ENCODE peak calls at places on chromosomes 5 and 9, in nine cellular contexts. Y is Peyer's patch, O is endodermal cell, B is tibial nerve, L is heart left ventricle, S is SJCRH30, E is right cardiac atrium, W is adipocyte, C is OCI-LY7. G is an unnamed sample.
A peak's percentile ranks its signal among the peaks of the same experiment; 100 is the strongest.

GRCh38 chr5:142881727-142882126 is 111.5 kb downstream of the ARHGAP26 start:
- DNase-seq in Y (no peak), O (no peak), B (no peak), L (no peak), S (no peak), E (no peak), W (no peak), C (no peak), G (no peak)

GRCh38 chr9:86406366-86406765 is 52.2 kb upstream of the TUT7 start:
- DNase-seq in Y (no peak), O (no peak), B (no peak), L (no peak), S (no peak), E (no peak), W (peak; percentile 83), C (no peak), G (no peak)

GRCh38 chr9:121009657-121010056 is 40.4 kb downstream of the C5 start:
- DNase-seq in Y (no peak), O (no peak), B (no peak), L (no peak), S (no peak), E (no peak), W (no peak), C (no peak), G (no peak)

GRCh38 chr5:54632131-54632551 is 114.6 kb downstream of the SNX18 start:
- DNase-seq in Y (no peak), O (no peak), B (no peak), L (no peak), S (no peak), E (peak; percentile 72), W (no peak), C (no peak), G (no peak)

GRCh38 chr5:145540375-145540774 is 294.8 kb downstream of the PRELID2 start:
- DNase-seq in Y (no peak), O (no peak), B (no peak), L (no peak), S (no peak), E (no peak), W (no peak), C (no peak), G (no peak)

GRCh38 chr5:116488334-116488733 is 86.3 kb downstream of the SEMA6A start:
- DNase-seq in Y (no peak), O (peak; percentile 12), B (no peak), L (no peak), S (no peak), E (no peak), W (no peak), C (no peak), G (no peak)

GRCh38 chr9:81787747-81788632 is 98.6 kb upstream of the TLE1 start:
- DNase-seq in Y (no peak), O (no peak), B (peak; percentile 7), L (no peak), S (peak; percentile 29), E (no peak), W (peak; percentile 92), C (no peak), G (no peak)

GRCh38 chr5:93381057-93381456 is 200.0 kb downstream of the NR2F1-AS1 start:
- DNase-seq in Y (no peak), O (no peak), B (no peak), L (no peak), S (no peak), E (no peak), W (no peak), C (no peak), G (no peak)

GRCh38 chr5:79318935-79319614 is 83.1 kb downstream of the JMY start:
- DNase-seq in Y (no peak), O (no peak), B (no peak), L (no peak), S (peak; percentile 73), E (no peak), W (peak; percentile 76), C (no peak), G (no peak)

GRCh38 chr9:80507611-80508010 is 935.8 kb downstream of the TLE4 start:
- DNase-seq in Y (no peak), O (no peak), B (no peak), L (no peak), S (no peak), E (no peak), W (no peak), C (no peak), G (no peak)

GRCh38 chr5:133404724-133405123 is 207.6 kb downstream of the FSTL4 start:
- DNase-seq in Y (no peak), O (peak; percentile 70), B (no peak), L (no peak), S (no peak), E (no peak), W (no peak), C (no peak), G (no peak)

GRCh38 chr5:94082405-94082804 is 341.0 kb upstream of the POU5F2 start:
- DNase-seq in Y (no peak), O (no peak), B (no peak), L (no peak), S (no peak), E (no peak), W (no peak), C (no peak), G (no peak)

GRCh38 chr5:108379722-108380530 is 2.0 kb downstream of the FBXL17 start:
- DNase-seq in Y (no peak), O (no peak), B (no peak), L (no peak), S (peak; percentile 45), E (no peak), W (peak; percentile 24), C (peak; percentile 21), G (no peak)

GRCh38 chr5:1736889-1737711 is 62.5 kb downstream of the MRPL36 start:
- DNase-seq in Y (no peak), O (peak; percentile 54), B (no peak), L (peak; percentile 20), S (no peak), E (no peak), W (no peak), C (no peak), G (no peak)

GRCh38 chr9:34505370-34506120 is 17.2 kb downstream of the ENHO start:
- DNase-seq in Y (no peak), O (no peak), B (no peak), L (no peak), S (no peak), E (no peak), W (no peak), C (no peak), G (no peak)

GRCh38 chr9:107345327-107345726 is 62.2 kb downstream of the RAD23B start:
- DNase-seq in Y (no peak), O (peak; percentile 31), B (no peak), L (peak; percentile 51), S (no peak), E (no peak), W (no peak), C (no peak), G (no peak)
- H3K4me3 ChIP-seq in Y (no peak overlapping the region), O (no peak overlapping the region), B (no peak overlapping the region), L (no peak overlapping the region), S (no peak overlapping the region), E (no peak overlapping the region), W (no peak overlapping the region), C (no peak overlapping the region), G (no peak overlapping the region)

DNA sequence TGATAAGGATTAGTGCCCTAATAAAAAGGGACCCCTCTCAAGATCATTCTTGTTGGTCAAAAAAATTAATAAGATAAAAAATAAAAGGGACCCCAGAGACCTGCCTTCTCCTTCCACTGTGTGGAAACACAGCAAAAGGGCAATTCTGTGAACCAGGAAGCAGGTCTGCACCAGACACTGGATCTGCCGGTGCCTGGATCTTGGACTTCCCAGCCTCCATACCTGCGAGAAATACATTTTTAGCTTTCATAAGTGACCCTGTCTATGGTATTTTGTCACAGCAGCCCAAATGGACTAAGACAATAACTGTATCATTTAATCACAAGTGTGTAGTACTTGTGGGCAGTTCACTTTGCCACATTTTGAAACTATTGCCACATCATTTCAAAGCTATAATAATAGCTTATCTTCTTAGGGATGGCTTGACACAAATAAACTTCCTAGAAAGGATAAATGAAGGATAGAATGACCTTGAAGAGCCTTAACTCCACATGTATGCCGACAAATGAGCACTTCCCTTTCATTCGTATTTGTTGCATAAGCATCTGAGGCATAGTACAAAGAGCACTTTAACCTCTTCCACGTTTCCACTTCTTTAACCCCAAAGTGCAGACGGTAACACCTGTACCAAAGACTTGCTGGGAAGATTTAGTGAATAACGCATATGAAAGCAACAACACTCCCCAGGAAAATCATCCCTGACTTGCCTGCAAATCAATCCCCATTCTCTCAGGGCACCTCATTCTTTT is 336.5 kb downstream of the RFX3 start:
- DNase-seq in Y (no peak), O (no peak), B (no peak), L (no peak), S (no peak), E (no peak), W (no peak), C (no peak), G (no peak)
- H3K9me3 ChIP-seq in Y (no peaks in the 10 kb centered on the region), O (no peaks in the 10 kb centered on the region), B (no peaks in the 10 kb centered on the region), L (no peaks in the 10 kb centered on the region), S (no peaks in the 10 kb centered on the region), E (no peaks in the 10 kb centered on the region), W (no peaks in the 10 kb centered on the region), C (no peaks in the 10 kb centered on the region), G (no peaks in the 10 kb centered on the region)

DNA sequence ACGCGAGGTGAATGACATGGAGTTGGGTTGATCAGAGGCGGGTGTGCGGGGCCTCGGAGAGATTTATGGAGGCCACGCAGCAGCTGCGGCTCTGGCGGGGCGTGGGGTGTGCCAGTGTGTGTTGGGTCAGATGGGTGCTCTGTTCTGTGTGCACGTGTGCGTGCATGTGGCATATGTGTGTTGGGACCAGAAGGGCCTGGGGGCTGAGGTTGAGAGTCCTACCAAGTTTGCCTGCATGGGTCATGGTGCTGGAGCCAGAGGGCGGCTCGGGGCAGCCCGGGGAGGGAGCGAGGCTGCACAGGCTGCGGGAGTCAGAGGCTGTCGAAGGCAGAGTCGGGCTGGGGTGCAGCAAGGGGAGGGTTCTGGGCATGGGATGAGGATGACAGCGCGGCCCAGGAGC is 25.5 kb downstream of the RXRA start:
- DNase-seq in Y (no peak), O (no peak), B (no peak), L (no peak), S (no peak), E (no peak), W (no peak), C (no peak), G (no peak)
- H3K4me1 ChIP-seq in Y (no peaks in the 10 kb centered on the region), O (peaks cover 9% of the 10 kb centered on the region), B (peaks cover 85% of the 10 kb centered on the region), L (peaks cover 100% of the 10 kb centered on the region), S (no peaks in the 10 kb centered on the region), E (peaks cover 19% of the 10 kb centered on the region), W (peaks cover 25% of the 10 kb centered on the region), C (no peaks in the 10 kb centered on the region), G (peaks cover 29% of the 10 kb centered on the region)

GRCh38 chr5:88884435-88884877 is 1.5 kb upstream of the MEF2C start:
- DNase-seq in Y (no peak), O (no peak), B (no peak), L (no peak), S (peak; percentile 67), E (no peak), W (no peak), C (no peak), G (no peak)
- H3K4me3 ChIP-seq in Y (peak overlapping the region; percentile 60), O (peak overlapping the region; percentile 91), B (peak overlapping the region; percentile 51), L (peak overlapping the region; percentile 51), S (peak overlapping the region; percentile 67), E (peak overlapping the region; percentile 99), W (peak overlapping the region; percentile 98), C (peak overlapping the region; percentile 73), G (peak overlapping the region; percentile 77)

G was measured in testis.